ENCODE peak calls at places on chromosome 1, in five cellular contexts. L, K, P, D and A are unnamed samples.

GRCh38 chr1:11617314-11617713 is 36.9 kb downstream of the FBXO2 start:
- DNase-seq in L (no peak), K (no peak), P (no peak), D (no peak), A (no peak)

GRCh38 chr1:6704746-6705145 is 3.1 kb upstream of the DNAJC11 start:
- DNase-seq in L (no peak), K (no peak), P (no peak), D (no peak), A (no peak)

GRCh38 chr1:206010101-206010500 is 6.9 kb upstream of the RAB7B start:
- DNase-seq in L (no peak), K (no peak), P (no peak), D (no peak), A (no peak)

GRCh38 chr1:145858238-145858936 is 494 bp downstream of the PIAS3 start:
- DNase-seq in L (peak), K (peak), P (peak), D (peak), A (no peak)

GRCh38 chr1:212121772-212122171 is 86.2 kb downstream of the DTL start:
- DNase-seq in L (no peak), K (no peak), P (no peak), D (no peak), A (no peak)

GRCh38 chr1:222711319-222712252 is 705 bp downstream of the AIDA start:
- DNase-seq in L (peak), K (peak), P (peak), D (peak), A (peak)

GRCh38 chr1:31387612-31388011 is 14.7 kb upstream of the FABP3 start:
- DNase-seq in L (no peak), K (no peak), P (no peak), D (no peak), A (no peak)

GRCh38 chr1:7388488-7389185 is 382.5 kb upstream of the VAMP3 start:
- DNase-seq in L (no peak), K (peak), P (peak), D (no peak), A (no peak)

GRCh38 chr1:204970897-204971296 is 72.1 kb upstream of the CNTN2 start:
- DNase-seq in L (no peak), K (no peak), P (no peak), D (no peak), A (no peak)

GRCh38 chr1:218967836-218968235 is 205.8 kb upstream of the LYPLAL1 start:
- DNase-seq in L (no peak), K (no peak), P (peak), D (no peak), A (no peak)

GRCh38 chr1:24027838-24028468 is 47.8 kb upstream of the SRSF10 start:
- DNase-seq in L (no peak), K (no peak), P (peak), D (peak), A (peak)

GRCh38 chr1:27726173-27726793 is 522 bp downstream of the FAM76A start:
- DNase-seq in L (peak), K (no peak), P (peak), D (peak), A (peak)

GRCh38 chr1:109441105-109441504 is 14.9 kb upstream of the PSMA5 start:
- DNase-seq in L (no peak), K (no peak), P (peak), D (no peak), A (peak)

GRCh38 chr1:15347182-15347581 is 62.5 kb upstream of the EFHD2 start:
- DNase-seq in L (peak), K (no peak), P (no peak), D (no peak), A (no peak)

GRCh38 chr1:88333301-88333700 is 350.8 kb upstream of the PKN2 start:
- DNase-seq in L (no peak), K (no peak), P (no peak), D (no peak), A (no peak)

GRCh38 chr1:38512024-38512623 is 347.4 kb downstream of the RRAGC start:
- DNase-seq in L (no peak), K (no peak), P (no peak), D (no peak), A (no peak)

GRCh38 chr1:209589440-209589839 is 5.9 kb downstream of the CAMK1G start:
- DNase-seq in L (no peak), K (no peak), P (no peak), D (no peak), A (no peak)

GRCh38 chr1:177983824-177984528 is 14.1 kb upstream of the SEC16B start:
- DNase-seq in L (no peak), K (no peak), P (peak), D (no peak), A (peak)